ENCODE peak calls at places on chromosomes 12 and 14, in five cellular contexts. S is psoas muscle, H is IMR-90, T is upper lobe of right lung, A is SJSA1. L is an unnamed sample.

GRCh38 chr12:41361791-41362190 is 173.7 kb downstream of the PDZRN4 start:
- DNase-seq in A (no peak), T (no peak), S (no peak), H (no peak), L (no peak)

GRCh38 chr12:25988505-25988904 is 30.0 kb downstream of the RASSF8 start:
- DNase-seq in H (no peak), A (no peak), T (no peak), S (no peak), L (no peak)

GRCh38 chr12:95908573-95908972 is 33.8 kb downstream of the CCDC38 start:
- DNase-seq in H (peak; percentile 52), A (no peak), S (no peak), T (no peak), L (peak; percentile 15)

GRCh38 chr12:59649203-59649602 is 53.4 kb downstream of the SLC16A7 start:
- DNase-seq in T (no peak), H (peak; percentile 27), S (no peak), A (no peak), L (no peak)

GRCh38 chr12:57280234-57281062 is 29.5 kb upstream of the STAC3 start:
- DNase-seq in A (peak; percentile 83), S (no peak), H (peak; percentile 99), T (no peak), L (peak; percentile 91)

GRCh38 chr14:51121096-51121495 is 26.2 kb upstream of the TRIM9 start:
- DNase-seq in H (no peak), A (no peak), S (no peak), T (no peak), L (no peak)

GRCh38 chr12:104763163-104763805 is 194.8 kb downstream of the SLC41A2 start:
- DNase-seq in H (peak; percentile 38), S (no peak), A (no peak), T (no peak), L (no peak)

GRCh38 chr12:24617471-24617870 is 331.4 kb downstream of the BCAT1 start:
- DNase-seq in T (no peak), S (no peak), H (peak; percentile 77), A (no peak), L (no peak)

GRCh38 chr12:107564946-107565345 is 120.7 kb upstream of the PWP1 start:
- DNase-seq in A (peak; percentile 72), H (peak; percentile 16), T (no peak), S (no peak), L (no peak)

GRCh38 chr12:14635776-14636175 is 60.6 kb downstream of the GUCY2C start:
- DNase-seq in S (no peak), T (no peak), A (no peak), H (no peak), L (no peak)

GRCh38 chr14:92280554-92281262 is 42.3 kb upstream of the SLC24A4 start:
- DNase-seq in T (no peak), A (no peak), S (no peak), H (no peak), L (no peak)

GRCh38 chr14:103332143-103332919 is 1.7 kb upstream of the EIF5 start:
- DNase-seq in T (no peak), A (no peak), S (no peak), H (no peak), L (no peak)

GRCh38 chr14:90500665-90501370 is 104.0 kb downstream of the CALM1 start:
- DNase-seq in T (peak; percentile 47), S (peak; percentile 44), H (no peak), A (no peak), L (no peak)

GRCh38 chr12:2531371-2531770 is 263.4 kb upstream of the FKBP4 start:
- DNase-seq in S (no peak), A (no peak), T (no peak), H (peak; percentile 8), L (no peak)

GRCh38 chr14:62645649-62646048 is 399.6 kb downstream of the KCNH5 start:
- DNase-seq in A (no peak), H (peak; percentile 81), S (no peak), T (no peak), L (no peak)

GRCh38 chr14:105255021-105255507 is 6.7 kb downstream of the BTBD6 start:
- DNase-seq in T (peak; percentile 50), H (peak; percentile 28), A (no peak), S (peak; percentile 87), L (no peak)

GRCh38 chr12:89951050-89951693 is 242.5 kb upstream of the ATP2B1 start:
- DNase-seq in H (peak; percentile 84), T (no peak), S (no peak), A (peak; percentile 59), L (peak; percentile 59)

GRCh38 chr12:102481705-102482104 is 1.3 kb upstream of the IGF1 start:
- DNase-seq in T (no peak), S (no peak), H (no peak), A (no peak), L (no peak)

GRCh38 chr12:102484017-102484731 is 3.8 kb upstream of the IGF1 start:
- DNase-seq in S (peak; percentile 67), A (no peak), T (no peak), H (peak; percentile 41), L (peak; percentile 17)

GRCh38 chr12:102483466-102483865 is 3.1 kb upstream of the IGF1 start:
- DNase-seq in A (no peak), S (no peak), H (no peak), T (no peak), L (no peak)

GRCh38 chr12:102486153-102486552 is 5.8 kb upstream of the IGF1 start:
- DNase-seq in H (no peak), S (no peak), A (no peak), T (no peak), L (no peak)

DNA sequence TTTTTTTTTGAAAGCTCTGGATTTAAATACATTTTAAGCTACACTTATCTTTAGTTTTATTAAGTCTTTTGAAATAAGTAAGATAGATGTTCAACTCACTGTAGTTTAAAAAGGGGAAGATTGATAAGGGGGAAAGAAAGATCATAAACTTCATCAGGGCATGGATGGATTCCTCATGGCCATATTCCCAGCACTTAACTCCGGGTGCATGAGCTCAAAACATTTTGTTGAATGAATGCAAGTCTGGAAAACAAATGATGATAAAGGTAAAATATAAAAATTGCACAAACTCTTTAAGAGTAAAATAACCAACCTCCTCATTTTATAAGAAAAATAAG is 4.3 kb upstream of the IGF1 start:
- DNase-seq in T (no peak), H (no peak), S (no peak), A (no peak), L (no peak)
- H3K4me3 ChIP-seq in T (no peak overlapping the region), H (no peak overlapping the region), S (peak overlapping the region; percentile 55), A (no peak overlapping the region), L (no peak overlapping the region)

DNA sequence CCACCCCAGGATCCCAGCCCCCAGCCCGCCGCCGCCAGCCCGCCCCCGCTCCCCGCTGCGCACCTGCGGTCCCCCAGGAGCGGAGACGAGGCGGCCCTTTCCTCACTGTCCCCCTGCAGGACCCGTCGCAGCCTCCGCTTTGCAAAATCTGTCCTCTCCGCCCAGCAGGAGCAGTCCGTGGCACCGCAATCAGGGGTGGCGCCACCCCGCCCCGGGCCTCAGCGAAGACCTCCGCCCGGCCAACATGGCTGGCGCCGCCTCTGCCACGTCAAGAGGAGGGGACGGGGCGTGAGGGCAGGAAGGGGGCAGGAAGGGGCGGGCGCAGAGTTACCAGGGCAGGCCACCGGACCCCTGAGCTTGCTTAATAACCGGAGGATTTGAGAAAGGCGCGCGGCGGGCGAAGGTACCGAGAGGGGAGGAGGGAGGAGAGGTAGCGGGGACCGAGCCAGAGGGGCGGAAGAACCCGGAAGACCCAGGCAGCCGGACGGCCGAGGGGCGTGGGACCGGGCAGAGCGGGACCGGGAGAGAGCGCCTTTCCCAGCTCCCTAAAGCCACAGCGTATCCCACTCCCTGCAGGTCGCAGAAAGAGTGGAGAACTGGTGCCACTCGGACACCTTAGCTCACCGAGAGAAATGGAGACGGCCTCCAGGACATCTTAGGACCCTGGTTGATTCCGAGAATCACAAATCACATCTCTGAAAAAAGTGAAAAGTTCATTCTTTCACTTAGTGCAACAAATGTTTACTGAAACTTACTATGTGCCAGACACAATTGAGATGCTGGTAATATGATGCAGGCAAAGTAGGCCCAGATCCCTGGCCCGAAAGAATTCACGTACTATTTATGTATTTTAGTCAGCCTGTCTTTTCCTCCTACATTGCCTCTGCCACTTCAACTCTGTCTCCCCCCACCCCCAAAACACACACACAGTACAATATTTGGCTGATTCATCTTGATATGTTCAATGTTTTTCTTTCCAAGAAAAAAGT is at the start of gene SEC23A:
- DNase-seq in H (peak; percentile 83), T (peak; percentile 96), A (peak; percentile 87), S (peak; percentile 95), L (peak; percentile 88)
- H3K9me3 ChIP-seq in H (no peaks in the 10 kb centered on the region), T (no peaks in the 10 kb centered on the region), A (no peaks in the 10 kb centered on the region), S (no peaks in the 10 kb centered on the region), L (no peaks in the 10 kb centered on the region)

GRCh38 chr12:53978477-53979356 is 4.0 kb upstream of the HOTAIR start:
- DNase-seq in H (no peak), S (peak; percentile 40), T (no peak), A (peak; percentile 82), L (peak; percentile 95)

GRCh38 chr12:53975816-53976152 is 1.0 kb upstream of the HOTAIR start:
- DNase-seq in T (no peak), S (no peak), A (no peak), H (no peak), L (no peak)

GRCh38 chr12:53976823-53977595 is 2.3 kb upstream of the HOTAIR start:
- DNase-seq in T (no peak), A (no peak), H (no peak), S (peak; percentile 41), L (peak; percentile 43)

GRCh38 chr12:53976172-53976822 is 1.5 kb upstream of the HOTAIR start:
- DNase-seq in S (peak; percentile 57), A (no peak), T (no peak), H (no peak), L (peak; percentile 63)

DNA sequence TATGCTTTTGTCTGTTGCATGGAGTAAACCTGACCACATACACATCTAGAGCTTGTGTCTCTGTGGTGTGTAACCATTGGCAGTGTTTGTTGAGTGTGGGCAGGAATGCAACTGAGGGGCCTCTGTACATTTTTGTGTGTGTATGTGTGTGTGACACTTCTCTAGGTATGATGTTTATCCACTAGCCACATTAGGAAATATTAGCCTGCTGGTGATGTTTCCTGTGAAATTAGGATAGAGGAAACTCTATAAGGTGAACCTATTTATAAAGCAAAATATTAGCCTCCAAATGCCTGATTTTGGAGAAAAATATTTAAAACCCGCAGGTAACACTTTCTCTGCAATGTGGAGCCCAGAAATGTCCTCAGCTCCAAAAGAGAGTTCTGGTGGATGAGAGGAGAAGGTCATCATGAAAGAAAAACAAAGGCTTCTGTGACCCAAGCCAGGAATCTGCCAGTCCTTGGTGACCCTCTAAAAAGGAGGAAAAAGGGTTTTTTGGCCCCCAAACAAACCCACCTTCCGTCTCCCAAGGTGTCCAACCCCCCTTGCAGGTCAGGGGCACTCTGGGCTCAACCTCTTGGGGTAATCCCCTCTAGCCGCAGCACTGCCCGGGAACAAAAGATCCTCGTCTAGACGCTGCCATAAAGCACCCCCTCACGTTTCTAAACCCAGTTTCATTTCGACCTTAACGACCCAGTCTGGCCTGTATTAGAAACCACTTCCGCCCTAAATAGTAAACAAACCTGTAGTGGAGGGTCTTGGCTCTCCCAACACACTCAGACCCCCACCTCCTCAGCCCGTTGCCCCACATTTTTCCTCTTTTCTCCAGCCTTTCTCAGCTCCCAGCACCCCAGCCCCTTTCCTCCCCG is 3.1 kb upstream of the HOTAIR start:
- DNase-seq in H (no peak), T (no peak), S (peak; percentile 30), A (no peak), L (no peak)
- H3K27me3 ChIP-seq in H (peaks cover 95% of the 10 kb centered on the region), T (peaks cover 99% of the 10 kb centered on the region), S (no peaks in the 10 kb centered on the region), A (no peaks in the 10 kb centered on the region), L (no peaks in the 10 kb centered on the region)

GRCh38 chr12:94644622-94645021 is 5.7 kb downstream of the TMCC3 start:
- DNase-seq in A (no peak), H (peak; percentile 49), T (no peak), S (peak; percentile 57), L (peak; percentile 29)
- H3K4me3 ChIP-seq in A (peak overlapping the region; percentile 9), H (no peak overlapping the region), T (peak overlapping the region; percentile 10), S (peak overlapping the region; percentile 48), L (no peak overlapping the region)